ENCODE peak calls at places on chromosomes 12 and 14, in five cellular contexts. A, T, U, V and E are unnamed samples.

GRCh38 chr12:45034861-45035265 is 16.0 kb downstream of the DBX2 start:
- DNase-seq in U (no peak), T (no peak), A (no peak), V (no peak), E (no peak)

GRCh38 chr14:84225243-84225642 is 1304.7 kb upstream of the FLRT2 start:
- DNase-seq in V (no peak), U (no peak), T (no peak), A (no peak), E (no peak)

GRCh38 chr12:93908846-93909592 is 231.8 kb downstream of the CRADD start:
- DNase-seq in A (peak), U (no peak), T (no peak), V (no peak), E (no peak)

GRCh38 chr14:69631509-69631908 is 20.1 kb downstream of the SUSD6 start:
- DNase-seq in A (peak), T (no peak), U (no peak), V (no peak), E (no peak)

GRCh38 chr14:21505009-21505553 is 6.1 kb downstream of the METTL3 start:
- DNase-seq in U (no peak), A (no peak), T (no peak), V (no peak), E (no peak)

GRCh38 chr12:77724367-77724957 is 106.2 kb upstream of the NAV3 start:
- DNase-seq in V (no peak), U (no peak), A (peak), T (no peak), E (no peak)

GRCh38 chr14:103561381-103562134 is 899 bp downstream of the BAG5 start:
- DNase-seq in U (no peak), T (peak), V (no peak), A (peak), E (no peak)

GRCh38 chr12:103955811-103956514 is 9.7 kb upstream of the TDG start:
- DNase-seq in A (peak), U (no peak), V (no peak), T (no peak), E (no peak)

GRCh38 chr12:30169839-30170591 is 386.3 kb upstream of the TMTC1 start:
- DNase-seq in V (no peak), T (no peak), A (no peak), U (no peak), E (no peak)

GRCh38 chr12:13197526-13198141 is 1.1 kb downstream of the EMP1 start:
- DNase-seq in U (no peak), V (no peak), A (no peak), T (no peak), E (no peak)

GRCh38 chr12:32005496-32006125 is 46.4 kb downstream of the RESF1 start:
- DNase-seq in T (no peak), A (peak), U (no peak), V (no peak), E (no peak)

GRCh38 chr12:109582636-109583035 is 9.0 kb downstream of the MVK start:
- DNase-seq in T (no peak), U (no peak), A (no peak), V (no peak), E (no peak)

GRCh38 chr14:53640695-53641094 is 315.9 kb downstream of the BMP4 start:
- DNase-seq in A (peak), T (no peak), V (no peak), U (no peak), E (no peak)